ENCODE peak calls at places on chromosomes 11 and 22, in ten cellular contexts. One of them, this sample, is unnamed.

GRCh38 chr22:38082986-38083710 is 836 bp downstream of the SLC16A8 start:
- DNase-seq in left ventricle myocardium inferior: no peak
- DNase-seq in HFFc6: no peak
- DNase-seq in body of pancreas: no peak
- DNase-seq in GM23248: no peak
- DNase-seq in H7: peak; percentile 51
- DNase-seq in stimulated activated CD4-positive, alpha-beta T cell treated with anti-CD3 and anti-CD28 coated beads, Interleukin-4, amount 100 ng/mL, for 24 hours: no peak
- DNase-seq in NCI-H2107: no peak
- DNase-seq in choroid plexus epithelial cell: no peak
- DNase-seq in activated naive CD8-positive, alpha-beta T cell treated with anti-CD3 and anti-CD28 coated beads, Interleukin-2, amount 10 ng/mL, durations not matched to agents 7 days and 5 days: no peak
- DNase-seq in this sample: no peak

GRCh38 chr11:110716361-110716760 is 4.1 kb upstream of the ARHGAP20 start:
- DNase-seq in H7: no peak
- DNase-seq in left ventricle myocardium inferior: no peak
- DNase-seq in stimulated activated CD4-positive, alpha-beta T cell treated with anti-CD3 and anti-CD28 coated beads, Interleukin-4, amount 100 ng/mL, for 24 hours: no peak
- DNase-seq in activated naive CD8-positive, alpha-beta T cell treated with anti-CD3 and anti-CD28 coated beads, Interleukin-2, amount 10 ng/mL, durations not matched to agents 7 days and 5 days: no peak
- DNase-seq in choroid plexus epithelial cell: peak; percentile 71
- DNase-seq in body of pancreas: no peak
- DNase-seq in GM23248: peak; percentile 76
- DNase-seq in NCI-H2107: no peak
- DNase-seq in HFFc6: peak; percentile 61
- DNase-seq in this sample: no peak

GRCh38 chr11:68904458-68904847 is 762 bp downstream of the IGHMBP2 start:
- DNase-seq in choroid plexus epithelial cell: no peak
- DNase-seq in H7: no peak
- DNase-seq in HFFc6: no peak
- DNase-seq in stimulated activated CD4-positive, alpha-beta T cell treated with anti-CD3 and anti-CD28 coated beads, Interleukin-4, amount 100 ng/mL, for 24 hours: no peak
- DNase-seq in left ventricle myocardium inferior: peak; percentile 30
- DNase-seq in body of pancreas: no peak
- DNase-seq in GM23248: no peak
- DNase-seq in NCI-H2107: no peak
- DNase-seq in activated naive CD8-positive, alpha-beta T cell treated with anti-CD3 and anti-CD28 coated beads, Interleukin-2, amount 10 ng/mL, durations not matched to agents 7 days and 5 days: peak; percentile 64
- DNase-seq in this sample: no peak

GRCh38 chr11:70503201-70503877 is 105.0 kb downstream of the CTTN start:
- DNase-seq in H7: no peak
- DNase-seq in HFFc6: no peak
- DNase-seq in GM23248: no peak
- DNase-seq in left ventricle myocardium inferior: peak; percentile 4
- DNase-seq in stimulated activated CD4-positive, alpha-beta T cell treated with anti-CD3 and anti-CD28 coated beads, Interleukin-4, amount 100 ng/mL, for 24 hours: no peak
- DNase-seq in body of pancreas: no peak
- DNase-seq in activated naive CD8-positive, alpha-beta T cell treated with anti-CD3 and anti-CD28 coated beads, Interleukin-2, amount 10 ng/mL, durations not matched to agents 7 days and 5 days: no peak
- DNase-seq in NCI-H2107: peak; percentile 64
- DNase-seq in choroid plexus epithelial cell: no peak
- DNase-seq in this sample: no peak

GRCh38 chr22:23137905-23138520 is 3.8 kb downstream of the RSPH14 start:
- DNase-seq in choroid plexus epithelial cell: peak; percentile 24
- DNase-seq in H7: no peak
- DNase-seq in HFFc6: no peak
- DNase-seq in stimulated activated CD4-positive, alpha-beta T cell treated with anti-CD3 and anti-CD28 coated beads, Interleukin-4, amount 100 ng/mL, for 24 hours: peak; percentile 31
- DNase-seq in NCI-H2107: no peak
- DNase-seq in GM23248: peak; percentile 16
- DNase-seq in body of pancreas: no peak
- DNase-seq in left ventricle myocardium inferior: no peak
- DNase-seq in activated naive CD8-positive, alpha-beta T cell treated with anti-CD3 and anti-CD28 coated beads, Interleukin-2, amount 10 ng/mL, durations not matched to agents 7 days and 5 days: peak; percentile 56
- DNase-seq in this sample: no peak

GRCh38 chr11:2377511-2378443 is 667 bp downstream of the CD81 start:
- DNase-seq in body of pancreas: peak; percentile 86
- DNase-seq in stimulated activated CD4-positive, alpha-beta T cell treated with anti-CD3 and anti-CD28 coated beads, Interleukin-4, amount 100 ng/mL, for 24 hours: peak; percentile 66
- DNase-seq in choroid plexus epithelial cell: peak; percentile 46
- DNase-seq in activated naive CD8-positive, alpha-beta T cell treated with anti-CD3 and anti-CD28 coated beads, Interleukin-2, amount 10 ng/mL, durations not matched to agents 7 days and 5 days: peak; percentile 70
- DNase-seq in H7: peak; percentile 96
- DNase-seq in GM23248: peak; percentile 86
- DNase-seq in NCI-H2107: no peak
- DNase-seq in left ventricle myocardium inferior: peak; percentile 75
- DNase-seq in HFFc6: no peak
- DNase-seq in this sample: peak; percentile 73

GRCh38 chr11:86172894-86173293 is 71.7 kb upstream of the EED start:
- DNase-seq in body of pancreas: no peak
- DNase-seq in NCI-H2107: no peak
- DNase-seq in H7: no peak
- DNase-seq in left ventricle myocardium inferior: no peak
- DNase-seq in choroid plexus epithelial cell: peak; percentile 62
- DNase-seq in stimulated activated CD4-positive, alpha-beta T cell treated with anti-CD3 and anti-CD28 coated beads, Interleukin-4, amount 100 ng/mL, for 24 hours: no peak
- DNase-seq in GM23248: peak; percentile 67
- DNase-seq in HFFc6: peak; percentile 79
- DNase-seq in activated naive CD8-positive, alpha-beta T cell treated with anti-CD3 and anti-CD28 coated beads, Interleukin-2, amount 10 ng/mL, durations not matched to agents 7 days and 5 days: no peak
- DNase-seq in this sample: no peak

GRCh38 chr11:120807414-120808150 is 216.3 kb upstream of the TBCEL start:
- DNase-seq in H7: peak; percentile 68
- DNase-seq in activated naive CD8-positive, alpha-beta T cell treated with anti-CD3 and anti-CD28 coated beads, Interleukin-2, amount 10 ng/mL, durations not matched to agents 7 days and 5 days: no peak
- DNase-seq in NCI-H2107: no peak
- DNase-seq in GM23248: peak; percentile 88
- DNase-seq in choroid plexus epithelial cell: peak; percentile 97
- DNase-seq in left ventricle myocardium inferior: no peak
- DNase-seq in stimulated activated CD4-positive, alpha-beta T cell treated with anti-CD3 and anti-CD28 coated beads, Interleukin-4, amount 100 ng/mL, for 24 hours: no peak
- DNase-seq in HFFc6: peak; percentile 77
- DNase-seq in body of pancreas: no peak
- DNase-seq in this sample: no peak

GRCh38 chr11:97548280-97548679 is 1158.5 kb downstream of the JRKL start:
- DNase-seq in stimulated activated CD4-positive, alpha-beta T cell treated with anti-CD3 and anti-CD28 coated beads, Interleukin-4, amount 100 ng/mL, for 24 hours: no peak
- DNase-seq in NCI-H2107: no peak
- DNase-seq in activated naive CD8-positive, alpha-beta T cell treated with anti-CD3 and anti-CD28 coated beads, Interleukin-2, amount 10 ng/mL, durations not matched to agents 7 days and 5 days: no peak
- DNase-seq in choroid plexus epithelial cell: no peak
- DNase-seq in HFFc6: no peak
- DNase-seq in GM23248: no peak
- DNase-seq in left ventricle myocardium inferior: no peak
- DNase-seq in body of pancreas: no peak
- DNase-seq in H7: peak; percentile 4
- DNase-seq in this sample: no peak

GRCh38 chr11:77003954-77004353 is 30.2 kb upstream of the B3GNT6 start:
- DNase-seq in activated naive CD8-positive, alpha-beta T cell treated with anti-CD3 and anti-CD28 coated beads, Interleukin-2, amount 10 ng/mL, durations not matched to agents 7 days and 5 days: no peak
- DNase-seq in stimulated activated CD4-positive, alpha-beta T cell treated with anti-CD3 and anti-CD28 coated beads, Interleukin-4, amount 100 ng/mL, for 24 hours: no peak
- DNase-seq in NCI-H2107: no peak
- DNase-seq in choroid plexus epithelial cell: no peak
- DNase-seq in body of pancreas: no peak
- DNase-seq in left ventricle myocardium inferior: no peak
- DNase-seq in HFFc6: no peak
- DNase-seq in GM23248: peak; percentile 3
- DNase-seq in H7: no peak
- DNase-seq in this sample: no peak

GRCh38 chr22:27416553-27417427 is 384.8 kb downstream of the MN1 start:
- DNase-seq in GM23248: peak; percentile 90
- DNase-seq in stimulated activated CD4-positive, alpha-beta T cell treated with anti-CD3 and anti-CD28 coated beads, Interleukin-4, amount 100 ng/mL, for 24 hours: no peak
- DNase-seq in H7: peak; percentile 89
- DNase-seq in activated naive CD8-positive, alpha-beta T cell treated with anti-CD3 and anti-CD28 coated beads, Interleukin-2, amount 10 ng/mL, durations not matched to agents 7 days and 5 days: no peak
- DNase-seq in left ventricle myocardium inferior: no peak
- DNase-seq in NCI-H2107: no peak
- DNase-seq in HFFc6: peak; percentile 81
- DNase-seq in choroid plexus epithelial cell: peak; percentile 82
- DNase-seq in body of pancreas: peak; percentile 24
- DNase-seq in this sample: peak; percentile 41

GRCh38 chr22:30873086-30873650 is 95.4 kb downstream of the MORC2 start:
- DNase-seq in NCI-H2107: no peak
- DNase-seq in choroid plexus epithelial cell: no peak
- DNase-seq in HFFc6: no peak
- DNase-seq in stimulated activated CD4-positive, alpha-beta T cell treated with anti-CD3 and anti-CD28 coated beads, Interleukin-4, amount 100 ng/mL, for 24 hours: no peak
- DNase-seq in left ventricle myocardium inferior: no peak
- DNase-seq in GM23248: no peak
- DNase-seq in body of pancreas: no peak
- DNase-seq in H7: peak; percentile 35
- DNase-seq in activated naive CD8-positive, alpha-beta T cell treated with anti-CD3 and anti-CD28 coated beads, Interleukin-2, amount 10 ng/mL, durations not matched to agents 7 days and 5 days: peak; percentile 11
- DNase-seq in this sample: no peak

GRCh38 chr11:117179048-117179999 is 781 bp downstream of the SIDT2 start:
- DNase-seq in H7: peak; percentile 49
- DNase-seq in HFFc6: no peak
- DNase-seq in left ventricle myocardium inferior: peak; percentile 43
- DNase-seq in activated naive CD8-positive, alpha-beta T cell treated with anti-CD3 and anti-CD28 coated beads, Interleukin-2, amount 10 ng/mL, durations not matched to agents 7 days and 5 days: peak; percentile 75
- DNase-seq in choroid plexus epithelial cell: peak; percentile 58
- DNase-seq in NCI-H2107: no peak
- DNase-seq in body of pancreas: peak; percentile 57
- DNase-seq in stimulated activated CD4-positive, alpha-beta T cell treated with anti-CD3 and anti-CD28 coated beads, Interleukin-4, amount 100 ng/mL, for 24 hours: peak; percentile 48
- DNase-seq in GM23248: peak; percentile 73
- DNase-seq in this sample: no peak

GRCh38 chr11:12149672-12150225 is 39.4 kb downstream of the MICAL2 start:
- DNase-seq in NCI-H2107: no peak
- DNase-seq in stimulated activated CD4-positive, alpha-beta T cell treated with anti-CD3 and anti-CD28 coated beads, Interleukin-4, amount 100 ng/mL, for 24 hours: peak; percentile 67
- DNase-seq in choroid plexus epithelial cell: no peak
- DNase-seq in left ventricle myocardium inferior: no peak
- DNase-seq in body of pancreas: no peak
- DNase-seq in HFFc6: no peak
- DNase-seq in H7: no peak
- DNase-seq in activated naive CD8-positive, alpha-beta T cell treated with anti-CD3 and anti-CD28 coated beads, Interleukin-2, amount 10 ng/mL, durations not matched to agents 7 days and 5 days: no peak
- DNase-seq in GM23248: no peak
- DNase-seq in this sample: no peak

GRCh38 chr11:8863838-8864237 is 47.2 kb upstream of the AKIP1 start:
- DNase-seq in NCI-H2107: no peak
- DNase-seq in activated naive CD8-positive, alpha-beta T cell treated with anti-CD3 and anti-CD28 coated beads, Interleukin-2, amount 10 ng/mL, durations not matched to agents 7 days and 5 days: no peak
- DNase-seq in HFFc6: peak; percentile 66
- DNase-seq in body of pancreas: no peak
- DNase-seq in stimulated activated CD4-positive, alpha-beta T cell treated with anti-CD3 and anti-CD28 coated beads, Interleukin-4, amount 100 ng/mL, for 24 hours: no peak
- DNase-seq in choroid plexus epithelial cell: peak; percentile 68
- DNase-seq in H7: no peak
- DNase-seq in left ventricle myocardium inferior: no peak
- DNase-seq in GM23248: peak; percentile 80
- DNase-seq in this sample: no peak

GRCh38 chr11:35689081-35689996 is 26.8 kb downstream of the TRIM44 start:
- DNase-seq in HFFc6: no peak
- DNase-seq in choroid plexus epithelial cell: no peak
- DNase-seq in stimulated activated CD4-positive, alpha-beta T cell treated with anti-CD3 and anti-CD28 coated beads, Interleukin-4, amount 100 ng/mL, for 24 hours: no peak
- DNase-seq in NCI-H2107: no peak
- DNase-seq in left ventricle myocardium inferior: no peak
- DNase-seq in activated naive CD8-positive, alpha-beta T cell treated with anti-CD3 and anti-CD28 coated beads, Interleukin-2, amount 10 ng/mL, durations not matched to agents 7 days and 5 days: no peak
- DNase-seq in H7: no peak
- DNase-seq in body of pancreas: no peak
- DNase-seq in GM23248: no peak
- DNase-seq in this sample: no peak

GRCh38 chr11:49208006-49208721 is at the start of gene FOLH1:
- DNase-seq in left ventricle myocardium inferior: peak; percentile 22
- DNase-seq in GM23248: peak; percentile 24
- DNase-seq in activated naive CD8-positive, alpha-beta T cell treated with anti-CD3 and anti-CD28 coated beads, Interleukin-2, amount 10 ng/mL, durations not matched to agents 7 days and 5 days: no peak
- DNase-seq in stimulated activated CD4-positive, alpha-beta T cell treated with anti-CD3 and anti-CD28 coated beads, Interleukin-4, amount 100 ng/mL, for 24 hours: no peak
- DNase-seq in body of pancreas: peak; percentile 29
- DNase-seq in choroid plexus epithelial cell: no peak
- DNase-seq in H7: peak; percentile 5
- DNase-seq in HFFc6: no peak
- DNase-seq in NCI-H2107: no peak
- DNase-seq in this sample: peak; percentile 19

GRCh38 chr22:46462726-46463371 is 74.6 kb downstream of the CELSR1 start:
- DNase-seq in body of pancreas: no peak
- DNase-seq in stimulated activated CD4-positive, alpha-beta T cell treated with anti-CD3 and anti-CD28 coated beads, Interleukin-4, amount 100 ng/mL, for 24 hours: no peak
- DNase-seq in activated naive CD8-positive, alpha-beta T cell treated with anti-CD3 and anti-CD28 coated beads, Interleukin-2, amount 10 ng/mL, durations not matched to agents 7 days and 5 days: no peak
- DNase-seq in HFFc6: peak; percentile 85
- DNase-seq in choroid plexus epithelial cell: peak; percentile 29
- DNase-seq in NCI-H2107: peak; percentile 44
- DNase-seq in GM23248: peak; percentile 87
- DNase-seq in left ventricle myocardium inferior: no peak
- DNase-seq in H7: no peak
- DNase-seq in this sample: no peak

GRCh38 chr11:6402561-6402981 is 12.3 kb downstream of the SMPD1 start:
- DNase-seq in H7: peak; percentile 8
- DNase-seq in choroid plexus epithelial cell: peak; percentile 39
- DNase-seq in NCI-H2107: no peak
- DNase-seq in activated naive CD8-positive, alpha-beta T cell treated with anti-CD3 and anti-CD28 coated beads, Interleukin-2, amount 10 ng/mL, durations not matched to agents 7 days and 5 days: peak; percentile 70
- DNase-seq in GM23248: no peak
- DNase-seq in stimulated activated CD4-positive, alpha-beta T cell treated with anti-CD3 and anti-CD28 coated beads, Interleukin-4, amount 100 ng/mL, for 24 hours: peak; percentile 67
- DNase-seq in HFFc6: no peak
- DNase-seq in left ventricle myocardium inferior: no peak
- DNase-seq in body of pancreas: no peak
- DNase-seq in this sample: no peak